ENCODE peak calls at places on chromosomes 2 and 18, in seven cellular contexts. T, N, M, Y, S, P and V are unnamed samples.

GRCh38 chr2:58508021-58508420 is 266.9 kb upstream of the FANCL start:
- DNase-seq in P (no peak), T (no peak), Y (no peak), S (no peak), N (no peak), M (no peak), V (no peak)

GRCh38 chr2:128311216-128311754 is 7.4 kb downstream of the HS6ST1 start:
- DNase-seq in P (peak; percentile 22), Y (no peak), T (no peak), S (no peak), M (no peak), N (no peak), V (no peak)

GRCh38 chr2:149422337-149422990 is 92.1 kb downstream of the LYPD6 start:
- DNase-seq in T (no peak), S (peak; percentile 57), M (no peak), N (no peak), P (no peak), Y (no peak), V (no peak)

GRCh38 chr2:232876978-232877441 is 6.9 kb downstream of the SNORC start:
- DNase-seq in T (peak; percentile 35), P (no peak), S (no peak), N (no peak), Y (no peak), M (no peak), V (no peak)

GRCh38 chr2:219459460-219460311 is 25.0 kb downstream of the SPEG start:
- DNase-seq in N (peak; percentile 75), M (peak; percentile 59), Y (peak; percentile 40), T (no peak), P (peak; percentile 59), S (peak; percentile 62), V (peak; percentile 76)

GRCh38 chr2:179543361-179543901 is 278.8 kb upstream of the SESTD1 start:
- DNase-seq in M (no peak), N (no peak), S (no peak), P (no peak), Y (no peak), T (no peak), V (no peak)

GRCh38 chr2:239991689-239992314 is 33.3 kb downstream of the NDUFA10 start:
- DNase-seq in T (no peak), Y (peak; percentile 69), N (peak; percentile 15), P (no peak), M (no peak), S (peak; percentile 83), V (no peak)

GRCh38 chr2:148979919-148980277 is 58.6 kb upstream of the LYPD6B start:
- DNase-seq in S (no peak), T (no peak), Y (no peak), M (no peak), P (no peak), N (no peak), V (no peak)

GRCh38 chr2:197145471-197146056 is 165.0 kb downstream of the ANKRD44 start:
- DNase-seq in N (no peak), S (no peak), Y (no peak), T (no peak), P (no peak), M (no peak), V (no peak)

GRCh38 chr2:29155578-29155977 is 40.4 kb downstream of the CLIP4 start:
- DNase-seq in P (no peak), T (no peak), S (no peak), M (no peak), N (no peak), Y (no peak), V (no peak)

GRCh38 chr2:172090044-172090946 is 5.0 kb downstream of the DLX1 start:
- DNase-seq in S (no peak), P (no peak), T (no peak), Y (no peak), M (no peak), N (no peak), V (no peak)

GRCh38 chr18:39513187-39513586 is 1947.6 kb upstream of the CELF4 start:
- DNase-seq in N (no peak), Y (no peak), S (no peak), T (no peak), M (no peak), P (no peak), V (no peak)

GRCh38 chr2:217878865-217879595 is 123.8 kb downstream of the TNS1 start:
- DNase-seq in S (no peak), Y (no peak), M (no peak), T (no peak), N (no peak), P (no peak), V (no peak)

GRCh38 chr2:3526871-3527270 is 7.5 kb upstream of the ADI1 start:
- DNase-seq in M (no peak), S (no peak), T (no peak), N (no peak), P (no peak), Y (no peak), V (no peak)

GRCh38 chr2:16281451-16282330 is 341.3 kb downstream of the MYCN start:
- DNase-seq in Y (peak; percentile 15), N (peak; percentile 31), M (no peak), P (peak; percentile 38), T (no peak), S (no peak), V (no peak)

GRCh38 chr2:163401481-163401880 is 334.3 kb downstream of the FIGN start:
- DNase-seq in T (no peak), N (no peak), P (no peak), M (no peak), S (peak; percentile 61), Y (peak; percentile 28), V (no peak)

GRCh38 chr2:217928324-217929293 is 74.2 kb downstream of the TNS1 start:
- DNase-seq in M (no peak), N (no peak), S (no peak), P (no peak), Y (no peak), T (no peak), V (no peak)

GRCh38 chr2:85996591-85996990 is 107.8 kb upstream of the ST3GAL5 start:
- DNase-seq in T (peak; percentile 27), Y (no peak), M (no peak), S (peak; percentile 24), N (no peak), P (no peak), V (no peak)

GRCh38 chr2:8682719-8683667 is 1.1 kb downstream of the ID2 start:
- DNase-seq in Y (peak; percentile 43), N (no peak), S (peak; percentile 70), T (peak; percentile 53), M (no peak), P (peak; percentile 45), V (no peak)

GRCh38 chr2:239383796-239384156 is 17.0 kb downstream of the HDAC4 start:
- DNase-seq in M (no peak), S (no peak), T (no peak), Y (no peak), P (no peak), N (no peak), V (no peak)

GRCh38 chr18:78519394-78520062 is 460.1 kb upstream of the SALL3 start:
- DNase-seq in M (no peak), Y (no peak), T (no peak), S (no peak), N (no peak), P (peak; percentile 7), V (no peak)

GRCh38 chr2:157592983-157593382 is 35.7 kb downstream of the ACVR1C start:
- DNase-seq in T (no peak), Y (no peak), S (peak; percentile 36), N (no peak), M (no peak), P (no peak), V (no peak)

GRCh38 chr2:199739413-199740110 is 111.4 kb downstream of the FTCDNL1 start:
- DNase-seq in Y (peak; percentile 87), M (no peak), N (peak; percentile 28), S (peak; percentile 65), P (peak; percentile 68), T (peak; percentile 62), V (peak; percentile 89)

GRCh38 chr2:165070089-165070488 is 114.8 kb upstream of the SLC38A11 start:
- DNase-seq in P (no peak), S (no peak), T (no peak), Y (no peak), N (no peak), M (no peak), V (no peak)

GRCh38 chr2:210899131-210899530 is 342.7 kb downstream of the CPS1 start:
- DNase-seq in Y (no peak), M (no peak), S (no peak), P (no peak), N (no peak), T (no peak), V (no peak)

DNA sequence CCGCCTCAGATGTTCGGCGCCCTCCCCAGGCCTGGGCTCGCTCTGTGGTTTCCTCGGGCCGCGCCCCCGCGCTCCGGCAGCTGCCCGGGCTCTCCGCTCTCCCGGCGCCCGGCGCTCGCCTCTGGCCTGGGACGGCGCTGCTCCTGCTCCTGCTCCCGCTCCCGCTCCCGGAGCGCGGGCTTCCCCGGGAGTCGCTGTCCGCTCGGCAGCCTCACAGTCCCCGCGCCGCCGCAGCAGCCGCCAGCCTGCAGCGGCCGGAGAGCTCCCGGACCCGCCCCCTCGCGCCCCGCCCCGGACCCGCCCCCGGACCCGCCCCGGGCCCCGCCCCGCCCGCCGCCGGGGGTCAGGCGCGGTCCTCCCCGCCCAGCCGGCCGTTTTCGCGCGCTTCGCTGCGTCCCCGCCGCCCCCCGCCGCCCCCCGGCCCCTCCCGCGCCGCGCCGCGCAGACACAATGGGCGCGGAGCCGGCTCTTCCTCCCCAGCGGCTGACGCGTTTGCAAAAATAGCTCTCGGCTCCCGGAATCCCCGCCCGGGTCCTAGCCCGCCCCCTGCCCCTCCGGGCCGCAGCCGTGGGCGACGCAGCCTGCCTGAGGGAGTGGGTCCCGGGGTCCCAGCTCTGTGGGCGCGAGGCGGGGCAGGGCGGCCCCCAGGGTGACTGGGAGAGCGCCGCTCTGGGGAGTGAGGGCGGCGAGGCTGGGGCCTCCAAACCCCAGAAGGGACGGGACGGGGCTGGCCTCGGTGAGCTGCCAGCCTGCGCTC is at the start of gene ARL4C:
- DNase-seq in P (peak; percentile 71), N (no peak), Y (no peak), S (peak; percentile 43), M (peak; percentile 43), T (peak; percentile 67), V (peak; percentile 73)
- TF ChIP-seq CTCF in P (no peak), N (no peak), Y (peak; percentile 10), S (peak; percentile 16), M (no peak), T (no peak), V (no peak)

GRCh38 chr2:202278944-202279343 is 13.4 kb downstream of the NOP58 start:
- DNase-seq in Y (no peak), N (peak; percentile 38), P (no peak), S (peak; percentile 83), M (no peak), T (no peak), V (no peak)
- TF ChIP-seq CTCF in Y (peak; percentile 33), N (peak; percentile 54), P (peak; percentile 44), S (peak; percentile 74), M (no peak), T (peak; percentile 25), V (no peak)

DNA sequence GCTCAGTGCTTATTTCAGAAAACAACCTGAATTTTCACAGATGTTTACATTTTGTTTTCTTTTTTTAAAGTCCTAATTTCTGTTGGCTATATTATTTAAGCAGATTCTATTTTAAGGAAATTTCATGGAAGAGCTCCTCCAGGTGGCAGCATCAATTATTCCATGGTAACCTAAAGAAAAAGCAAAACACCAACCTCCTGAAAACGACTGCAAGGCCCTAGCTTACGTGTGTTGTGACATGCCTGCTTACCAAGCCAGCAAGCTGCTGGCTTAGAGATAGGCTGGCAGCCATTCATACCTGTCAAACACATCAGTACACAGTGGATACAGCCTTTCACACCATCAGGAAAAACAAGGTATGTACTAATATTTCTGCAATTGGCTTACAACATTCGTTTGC is 64.9 kb downstream of the LPIN2 start:
- DNase-seq in N (peak; percentile 15), Y (no peak), M (no peak), S (peak; percentile 74), T (no peak), P (no peak), V (no peak)
- TF ChIP-seq CTCF in N (peak; percentile 47), Y (no peak), M (no peak), S (peak; percentile 48), T (no peak), P (peak; percentile 28), V (peak; percentile 36)

GRCh38 chr18:62683935-62684334 is 31.4 kb upstream of the PHLPP1 start:
- DNase-seq in P (no peak), S (no peak), N (no peak), M (no peak), T (no peak), Y (no peak), V (no peak)
- TF ChIP-seq CTCF in P (no peak), S (no peak), N (no peak), M (no peak), T (no peak), Y (no peak), V (no peak)